ENCODE peak calls at places on chromosomes 7 and 10, in five cellular contexts. W is naive thymus-derived CD4-positive, alpha-beta T cell; E is heart left ventricle; U is PC-3; R is Panc1. D is an unnamed sample. For H3K4me1, the result is how much of the 10 kb centered on the place peaks cover.

GRCh38 chr7:149720372-149721083 is 52.9 kb downstream of the ZNF467 start:
- DNase-seq in W (no peak), E (peak), U (no peak), R (no peak), D (peak)

GRCh38 chr10:87674963-87675362 is 15.3 kb downstream of the PAPSS2 start:
- DNase-seq in W (no peak), E (no peak), U (no peak), R (no peak), D (no peak)

GRCh38 chr10:49119746-49120145 is 4.4 kb upstream of the VSTM4 start:
- DNase-seq in W (no peak), E (no peak), U (peak), R (no peak), D (no peak)

GRCh38 chr7:90459888-90460287 is 9.6 kb upstream of the PTTG1IP2 start:
- DNase-seq in W (no peak), E (no peak), U (peak), R (no peak), D (no peak)

GRCh38 chr10:120506674-120507073 is 49.6 kb downstream of the PLPP4 start:
- DNase-seq in W (no peak), E (no peak), U (no peak), R (no peak), D (no peak)

GRCh38 chr10:10526846-10527245 is 490.8 kb upstream of the CELF2 start:
- DNase-seq in W (no peak), E (no peak), U (no peak), R (no peak), D (no peak)

GRCh38 chr7:53485354-53485753 is 449.9 kb downstream of the POM121L12 start:
- DNase-seq in W (no peak), E (no peak), U (no peak), R (no peak), D (no peak)

GRCh38 chr7:66505531-66506451 is 122.9 kb upstream of the KCTD7 start:
- DNase-seq in W (no peak), E (no peak), U (no peak), R (no peak), D (no peak)

GRCh38 chr7:155869784-155870076 is 57.5 kb upstream of the SHH start:
- DNase-seq in W (no peak), E (no peak), U (no peak), R (no peak), D (no peak)

GRCh38 chr10:49750546-49750945 is 11.6 kb downstream of the OGDHL start:
- DNase-seq in W (no peak), E (no peak), U (no peak), R (no peak), D (no peak)

GRCh38 chr10:121041906-121042305 is 190.7 kb downstream of the WDR11 start:
- DNase-seq in W (no peak), E (no peak), U (peak), R (no peak), D (no peak)

GRCh38 chr10:76082232-76082631 is 650.8 kb downstream of the LRMDA start:
- DNase-seq in W (no peak), E (no peak), U (peak), R (no peak), D (no peak)

GRCh38 chr7:159027803-159028455 is 116.7 kb downstream of the VIPR2 start:
- DNase-seq in W (no peak), E (peak), U (peak), R (no peak), D (no peak)

GRCh38 chr10:95355241-95355779 is 64.5 kb upstream of the PDLIM1 start:
- DNase-seq in W (no peak), E (no peak), U (no peak), R (no peak), D (no peak)

GRCh38 chr7:101733713-101734475 is 83.5 kb upstream of the CUX1 start:
- DNase-seq in W (no peak), E (peak), U (peak), R (no peak), D (peak)

GRCh38 chr7:127844707-127845331 is 186.4 kb downstream of the LRRC4 start:
- DNase-seq in W (no peak), E (no peak), U (peak), R (no peak), D (peak)

GRCh38 chr7:111089822-111090426 is 1.0 kb upstream of the LRRN3 start:
- DNase-seq in W (no peak), E (no peak), U (peak), R (no peak), D (no peak)

GRCh38 chr10:124663766-124664360 is 80.3 kb downstream of the FAM53B start:
- DNase-seq in W (no peak), E (no peak), U (no peak), R (no peak), D (no peak)

GRCh38 chr7:155461631-155462030 is 3.7 kb downstream of the EN2 start:
- DNase-seq in W (no peak), E (no peak), U (no peak), R (no peak), D (no peak)

GRCh38 chr7:20798081-20798693 is 11.5 kb upstream of the SP8 start:
- DNase-seq in W (no peak), E (no peak), U (peak), R (no peak), D (no peak)

GRCh38 chr7:100464210-100464660 is at the start of gene SPACDR:
- DNase-seq in W (no peak), E (no peak), U (no peak), R (no peak), D (no peak)

GRCh38 chr7:159122276-159122675 is 22.4 kb downstream of the VIPR2 start:
- DNase-seq in W (no peak), E (no peak), U (no peak), R (no peak), D (no peak)

GRCh38 chr7:86914468-86915054 is 144.9 kb downstream of the ELAPOR2 start:
- DNase-seq in W (no peak), E (no peak), U (peak), R (no peak), D (no peak)

DNA sequence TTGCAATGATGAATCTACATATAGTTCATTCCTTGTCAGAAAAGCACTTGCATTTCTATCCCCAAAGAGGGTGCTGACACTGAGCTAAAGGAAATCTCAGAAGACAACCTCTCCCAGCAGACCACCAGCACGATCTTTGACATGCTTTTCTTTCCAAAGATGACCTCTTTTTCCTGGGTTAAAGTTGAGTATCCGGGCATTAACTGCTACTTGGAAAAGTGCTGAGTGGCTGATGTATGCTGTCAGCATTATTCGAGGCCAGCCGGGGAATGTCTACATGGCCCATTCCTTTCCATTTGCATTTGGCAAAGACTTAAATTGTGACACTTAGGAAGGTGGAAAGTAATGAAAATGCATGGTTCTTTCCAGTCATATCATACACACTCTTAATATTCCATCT is 90.5 kb upstream of the SKAP2 start:
- DNase-seq in W (no peak), E (no peak), U (no peak), R (no peak), D (no peak)
- H3K4me1 ChIP-seq in W (under half), E (under half), U (under half), R (under half), D (under half)

GRCh38 chr10:8051851-8052257 is 2.6 kb upstream of the GATA3 start:
- DNase-seq in W (no peak), E (no peak), U (no peak), R (no peak), D (no peak)
- H3K4me1 ChIP-seq in W (under half), E (under half), U (under half), R (under half), D (half or more)

GRCh38 chr7:106029448-106029847 is 66.4 kb downstream of the CDHR3 start:
- DNase-seq in W (no peak), E (no peak), U (no peak), R (no peak), D (no peak)

GRCh38 chr7:106029941-106030340 is 66.9 kb downstream of the CDHR3 start:
- DNase-seq in W (no peak), E (no peak), U (no peak), R (no peak), D (no peak)

GRCh38 chr7:106033735-106034134 is 70.7 kb downstream of the CDHR3 start:
- DNase-seq in W (no peak), E (no peak), U (no peak), R (no peak), D (no peak)

GRCh38 chr7:106031271-106032029 is 68.4 kb downstream of the CDHR3 start:
- DNase-seq in W (no peak), E (no peak), U (no peak), R (no peak), D (no peak)

GRCh38 chr7:106032295-106032694 is 69.2 kb downstream of the CDHR3 start:
- DNase-seq in W (no peak), E (no peak), U (no peak), R (no peak), D (no peak)
- H3K4me1 ChIP-seq in W (under half), E (under half), U (under half), R (under half), D (under half)

DNA sequence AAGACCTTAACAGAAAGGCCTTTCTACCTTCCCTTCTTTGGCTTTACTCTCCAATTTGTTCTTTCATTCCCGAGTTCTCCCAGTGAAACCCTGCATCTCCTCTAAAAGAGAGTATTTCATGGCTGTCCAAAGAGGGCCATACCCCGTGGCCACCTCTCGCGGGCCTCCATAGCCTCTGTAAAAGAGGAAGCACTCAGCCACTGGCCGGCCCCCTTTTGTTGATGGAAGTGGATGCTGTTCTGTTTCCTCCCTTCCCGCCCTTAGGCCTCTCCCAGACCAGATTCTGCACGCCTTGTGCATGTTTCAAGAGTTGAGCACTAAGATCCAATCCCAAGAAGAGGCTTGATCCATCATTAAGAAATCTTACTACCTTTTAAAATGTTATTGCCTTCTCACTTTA is 6.7 kb upstream of the FEZF1 start:
- DNase-seq in W (no peak), E (no peak), U (no peak), R (no peak), D (no peak)
- H3K4me1 ChIP-seq in W (under half), E (under half), U (under half), R (under half), D (under half)

GRCh38 chr10:71728218-71728737 is 8.7 kb upstream of the C10orf105 start:
- DNase-seq in W (no peak), E (no peak), U (no peak), R (no peak), D (no peak)
- H3K4me1 ChIP-seq in W (half or more), E (under half), U (under half), R (under half), D (under half)

GRCh38 chr10:12708921-12709320 is 292.6 kb downstream of the CCDC3 start:
- DNase-seq in W (no peak), E (no peak), U (peak), R (no peak), D (no peak)
- H3K4me1 ChIP-seq in W (under half), E (under half), U (half or more), R (under half), D (under half)

DNA sequence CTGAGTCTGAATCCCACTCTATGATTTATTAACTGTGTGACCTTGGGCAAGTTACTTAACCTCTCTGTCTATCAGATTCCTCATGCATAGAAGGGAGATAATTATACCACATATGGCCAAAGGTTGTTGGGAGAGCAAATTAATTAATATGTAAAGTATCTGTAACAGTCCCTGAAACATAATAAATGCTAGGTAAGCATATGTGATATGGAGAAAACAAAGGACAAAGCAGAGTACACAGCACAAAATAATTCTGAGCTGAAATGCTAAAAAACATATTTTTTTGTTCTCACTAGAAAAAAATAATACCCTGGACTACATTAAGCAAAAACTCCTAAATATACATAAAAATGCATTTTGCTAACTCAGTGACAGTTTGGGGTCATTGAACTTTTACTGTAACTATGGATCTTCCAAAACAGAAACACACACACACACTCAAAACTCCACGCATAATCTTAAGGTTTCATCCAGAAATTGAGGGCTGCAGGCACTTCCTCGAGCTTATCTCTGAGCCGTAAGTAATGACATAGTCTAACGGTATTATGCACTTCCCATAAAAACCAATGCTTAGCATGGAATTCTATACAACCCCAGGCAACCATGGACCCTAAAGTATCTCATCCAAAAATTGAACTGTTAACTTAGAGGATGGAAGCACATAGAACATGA is 201.7 kb upstream of the PTN start:
- DNase-seq in W (no peak), E (no peak), U (no peak), R (no peak), D (no peak)
- H3K4me1 ChIP-seq in W (under half), E (under half), U (under half), R (under half), D (under half)